ENCODE peak calls at places on chromosome 16, in five cellular contexts. F is BE2C; G is naive thymus-derived CD4-positive, alpha-beta T cell; Y is OCI-LY7; K is mesendoderm. R is an unnamed sample. For H3K4me1 and H3K36me3, the result is how much of the 10 kb centered on the place peaks cover.

GRCh38 chr16:85982563-85982939 is 83.6 kb downstream of the IRF8 start:
- DNase-seq in F (no peak), G (no peak), Y (no peak), K (no peak), R (no peak)

GRCh38 chr16:11797957-11798299 is 870 bp upstream of the ZC3H7A start:
- DNase-seq in F (peak), G (no peak), Y (peak), K (no peak), R (no peak)

GRCh38 chr16:87365021-87365713 is 18.4 kb downstream of the FBXO31 start:
- DNase-seq in F (no peak), G (no peak), Y (no peak), K (no peak), R (no peak)

GRCh38 chr16:77057161-77057736 is 133.7 kb upstream of the MON1B start:
- DNase-seq in F (no peak), G (no peak), Y (peak), K (peak), R (no peak)

GRCh38 chr16:79055251-79055972 is 545.1 kb downstream of the MAF start:
- DNase-seq in F (no peak), G (no peak), Y (no peak), K (no peak), R (no peak)

GRCh38 chr16:28183441-28183840 is 28.3 kb downstream of the XPO6 start:
- DNase-seq in F (no peak), G (no peak), Y (no peak), K (no peak), R (no peak)

GRCh38 chr16:12548270-12548983 is 255.3 kb downstream of the CPPED1 start:
- DNase-seq in F (no peak), G (no peak), Y (peak), K (no peak), R (no peak)

GRCh38 chr16:53775821-53776431 is 72.0 kb downstream of the FTO start:
- DNase-seq in F (no peak), G (no peak), Y (no peak), K (peak), R (no peak)

GRCh38 chr16:79050063-79050462 is 550.5 kb downstream of the MAF start:
- DNase-seq in F (no peak), G (no peak), Y (no peak), K (no peak), R (no peak)

GRCh38 chr16:69477546-69477945 is 53.1 kb downstream of the CYB5B start:
- DNase-seq in F (no peak), G (no peak), Y (no peak), K (no peak), R (no peak)

GRCh38 chr16:66618588-66618987 is 14.1 kb downstream of the CMTM3 start:
- DNase-seq in F (no peak), G (no peak), Y (no peak), K (no peak), R (no peak)

GRCh38 chr16:86449377-86450095 is 60.8 kb upstream of the FOXF1 start:
- DNase-seq in F (no peak), G (peak), Y (no peak), K (no peak), R (no peak)

GRCh38 chr16:89395150-89396142 is 94.9 kb downstream of the ANKRD11 start:
- DNase-seq in F (peak), G (no peak), Y (no peak), K (no peak), R (no peak)

GRCh38 chr16:8644513-8645140 is 23.1 kb downstream of the METTL22 start:
- DNase-seq in F (no peak), G (peak), Y (no peak), K (no peak), R (peak)

GRCh38 chr16:8929086-8929748 is 34.5 kb downstream of the USP7 start:
- DNase-seq in F (peak), G (no peak), Y (no peak), K (no peak), R (no peak)

GRCh38 chr16:79090966-79091365 is 509.6 kb downstream of the MAF start:
- DNase-seq in F (no peak), G (no peak), Y (no peak), K (no peak), R (no peak)

GRCh38 chr16:67530013-67530939 is 1.6 kb downstream of the RIPOR1 start:
- DNase-seq in F (no peak), G (no peak), Y (peak), K (no peak), R (no peak)

GRCh38 chr16:57628008-57628781 is at the start of gene ADGRG1:
- DNase-seq in F (peak), G (no peak), Y (no peak), K (peak), R (peak)

GRCh38 chr16:54176376-54176901 is 110.1 kb downstream of the IRX3 start:
- DNase-seq in F (no peak), G (no peak), Y (no peak), K (peak), R (no peak)

GRCh38 chr16:88988980-88989791 is 12.2 kb upstream of the CBFA2T3 start:
- DNase-seq in F (no peak), G (no peak), Y (no peak), K (no peak), R (no peak)

GRCh38 chr16:49441366-49441780 is 67.8 kb downstream of the C16orf78 start:
- DNase-seq in F (peak), G (peak), Y (peak), K (peak), R (peak)

GRCh38 chr16:86653289-86654006 is 75.1 kb downstream of the FOXL1 start:
- DNase-seq in F (no peak), G (no peak), Y (no peak), K (no peak), R (no peak)

GRCh38 chr16:17723735-17724134 is 253.0 kb upstream of the XYLT1 start:
- DNase-seq in F (no peak), G (no peak), Y (no peak), K (no peak), R (no peak)

GRCh38 chr16:9318764-9319163 is 227.3 kb downstream of the HAPSTR1 start:
- DNase-seq in F (no peak), G (no peak), Y (peak), K (peak), R (no peak)

GRCh38 chr16:87733190-87733589 is 32.6 kb downstream of the KLHDC4 start:
- DNase-seq in F (no peak), G (no peak), Y (peak), K (no peak), R (no peak)

GRCh38 chr16:588639-588888 is 1.3 kb upstream of the RAB40C start:
- DNase-seq in F (peak), G (peak), Y (peak), K (peak), R (peak)

GRCh38 chr16:7331997-7332396 is 648 bp upstream of the RBFOX1 start:
- DNase-seq in F (no peak), G (no peak), Y (no peak), K (no peak), R (no peak)

GRCh38 chr16:56195151-56195550 is 3.9 kb downstream of the GNAO1 start:
- DNase-seq in F (no peak), G (no peak), Y (no peak), K (no peak), R (no peak)

GRCh38 chr16:23706439-23706838 is 6.6 kb downstream of the ERN2 start:
- DNase-seq in F (no peak), G (no peak), Y (no peak), K (no peak), R (no peak)

GRCh38 chr16:10387378-10387681 is 1.5 kb downstream of the ATF7IP2 start:
- DNase-seq in F (no peak), G (no peak), Y (no peak), K (no peak), R (no peak)
- H3K4me3 ChIP-seq in F (peak), G (peak), Y (peak), K (peak), R (peak)

DNA sequence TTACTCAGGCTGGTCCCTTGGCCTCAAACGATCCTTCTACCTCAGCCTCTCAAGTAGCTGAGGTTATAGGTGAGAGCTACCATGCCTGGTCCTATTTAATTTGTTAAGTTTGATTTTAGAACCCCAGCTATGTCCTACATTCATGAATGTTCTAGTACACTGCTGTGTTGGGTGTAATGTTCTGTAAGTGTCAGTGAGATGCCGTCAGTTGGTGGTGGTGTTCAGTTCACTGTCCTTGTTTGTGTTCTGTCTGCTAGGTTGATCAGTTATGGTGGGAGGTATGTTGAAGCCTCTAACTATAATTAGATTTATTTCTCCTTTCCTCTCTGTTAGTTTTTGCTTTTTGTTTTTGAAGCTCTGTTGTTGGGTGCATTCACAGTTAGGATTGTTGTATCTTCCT is 8.3 kb downstream of the IST1 start:
- DNase-seq in F (no peak), G (no peak), Y (no peak), K (no peak), R (no peak)
- H3K4me1 ChIP-seq in F (under half), G (under half), Y (under half), K (under half), R (half or more)

GRCh38 chr16:70781800-70782199 is 19.2 kb downstream of the VAC14 start:
- DNase-seq in F (no peak), G (no peak), Y (no peak), K (no peak), R (no peak)

GRCh38 chr16:70782237-70782636 is 18.7 kb downstream of the VAC14 start:
- DNase-seq in F (no peak), G (no peak), Y (no peak), K (no peak), R (no peak)

GRCh38 chr16:70786020-70786419 is 14.9 kb downstream of the VAC14 start:
- DNase-seq in F (no peak), G (no peak), Y (no peak), K (no peak), R (no peak)

GRCh38 chr16:70788668-70789161 is 12.2 kb downstream of the VAC14 start:
- DNase-seq in F (no peak), G (no peak), Y (no peak), K (no peak), R (no peak)

DNA sequence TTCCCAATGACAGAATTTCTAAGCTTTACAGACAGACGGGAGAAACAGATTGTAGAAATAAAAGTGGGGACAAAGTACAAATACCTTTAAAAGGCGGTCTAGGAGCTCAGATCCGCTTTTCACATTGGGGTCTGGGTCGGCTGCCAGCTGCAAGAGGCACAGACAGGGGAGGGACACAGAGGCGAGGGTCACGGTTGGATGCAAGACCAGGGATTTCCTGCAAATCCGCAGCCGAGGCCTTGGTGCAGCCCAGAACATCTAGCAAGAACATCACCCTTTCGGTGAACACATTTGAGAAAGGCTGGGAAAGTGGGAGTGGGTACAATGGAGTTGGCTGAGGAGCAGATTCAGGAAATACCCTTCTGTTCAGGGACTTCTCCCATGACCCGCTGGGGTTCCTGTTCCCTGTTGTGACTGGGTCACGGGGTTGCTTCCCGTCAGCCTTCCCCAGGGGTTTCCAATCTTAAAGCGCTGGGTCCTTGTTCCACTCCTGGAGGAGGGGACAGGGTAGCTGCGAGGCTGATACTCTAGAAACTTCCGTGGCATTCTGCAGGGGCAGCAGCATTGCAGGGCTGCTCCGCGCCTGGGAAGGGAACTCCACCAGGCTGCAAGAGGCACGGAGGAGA is 16.2 kb downstream of the VAC14 start:
- DNase-seq in F (no peak), G (no peak), Y (no peak), K (no peak), R (no peak)
- H3K36me3 ChIP-seq in F (under half), G (half or more), Y (half or more), K (under half), R (half or more)

DNA sequence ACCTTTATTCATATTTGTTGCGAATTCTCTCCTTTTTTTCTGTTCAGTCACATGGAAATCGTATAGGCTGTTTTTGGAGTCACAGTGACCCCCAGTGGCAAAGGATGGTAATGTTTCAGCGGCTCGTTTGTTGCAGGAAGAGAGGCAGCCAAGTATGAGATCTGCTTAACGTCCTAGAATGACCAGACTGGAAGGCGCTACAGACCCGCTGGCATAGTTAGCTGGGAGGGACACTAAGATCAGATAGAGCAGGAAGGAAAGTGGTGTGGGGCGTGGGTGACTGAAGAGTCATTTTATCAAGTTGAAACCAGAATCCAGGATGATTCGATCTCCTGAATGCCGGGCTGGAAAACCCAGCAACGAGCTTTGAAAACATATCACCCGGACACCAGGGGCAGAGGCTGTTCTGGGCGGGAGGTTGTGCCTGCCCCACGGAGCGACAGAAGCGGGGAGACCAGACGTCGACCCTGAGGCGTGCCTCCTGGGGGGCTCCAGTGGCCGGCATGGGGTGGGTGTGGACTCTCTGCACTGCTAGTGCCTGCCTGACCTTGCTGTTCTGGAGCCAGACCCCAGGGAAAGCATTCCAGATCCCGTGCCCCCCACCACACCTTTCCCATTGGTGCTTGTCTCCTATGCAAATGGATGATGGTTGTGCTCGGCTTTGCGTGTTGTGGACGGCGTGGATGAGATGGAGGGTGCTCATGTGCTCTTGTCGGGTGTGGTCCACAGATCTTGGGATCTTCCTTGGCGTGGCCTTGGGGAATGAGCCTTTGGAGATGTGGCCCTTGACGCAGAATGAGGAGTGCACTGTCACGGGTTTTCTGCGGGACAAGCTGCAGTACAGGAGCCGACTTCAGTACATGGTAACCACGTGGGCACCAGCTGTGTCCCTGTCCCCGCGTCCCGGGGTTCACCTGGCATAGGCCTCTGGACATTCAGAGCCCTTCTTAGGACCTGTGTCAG is 7.7 kb downstream of the IL34 start:
- DNase-seq in F (peak), G (peak), Y (peak), K (peak), R (peak)
- H3K4me3 ChIP-seq in F (peak), G (no peak), Y (no peak), K (no peak), R (no peak)

GRCh38 chr16:14502256-14502875 is 127.7 kb downstream of the PARN start:
- DNase-seq in F (no peak), G (no peak), Y (no peak), K (no peak), R (no peak)
- H3K4me1 ChIP-seq in F (under half), G (under half), Y (under half), K (under half), R (under half)

DNA sequence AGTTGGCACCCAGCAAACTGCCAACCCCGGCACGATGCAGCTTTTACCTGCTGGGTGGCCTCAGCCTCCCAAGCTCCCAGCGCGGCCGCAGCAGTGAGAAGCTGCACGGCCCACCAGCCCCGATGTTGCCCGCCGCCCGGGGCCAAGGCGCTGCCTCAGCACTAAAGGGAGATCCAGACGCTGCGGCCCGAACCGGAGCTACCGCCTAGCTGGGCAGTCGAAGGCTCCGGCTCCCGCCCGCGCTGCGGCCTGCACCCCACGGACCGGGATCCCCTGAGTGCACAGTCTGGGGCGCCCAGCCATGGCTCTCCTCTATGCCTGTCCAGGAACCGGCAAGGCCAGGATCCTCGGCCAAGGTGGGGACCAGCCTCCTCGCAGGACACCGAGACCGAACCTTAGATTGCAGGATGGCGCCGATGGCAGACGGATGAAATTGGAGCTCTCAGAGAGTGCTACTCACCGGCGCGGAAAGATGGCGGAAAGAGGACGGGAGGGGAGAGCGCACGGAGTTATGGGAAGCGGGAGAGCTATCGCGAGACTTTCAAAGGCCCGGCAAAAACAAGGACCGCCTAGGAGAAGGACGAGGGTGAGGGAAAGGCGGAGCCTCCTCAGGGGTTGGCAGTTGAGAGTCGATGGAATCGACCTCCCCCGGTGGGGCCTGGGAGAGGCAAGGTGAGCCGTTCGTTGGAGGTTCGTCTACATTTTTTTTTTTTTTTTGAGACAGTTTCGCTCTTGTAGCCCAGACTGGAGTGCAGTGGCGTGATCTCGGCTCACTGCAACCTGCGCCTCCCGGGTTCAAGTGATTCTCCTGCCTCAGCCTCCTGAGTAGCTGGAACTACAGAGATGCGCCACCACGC is at the start of gene RPS15A:
- DNase-seq in F (peak), G (peak), Y (peak), K (peak), R (peak)
- H3K36me3 ChIP-seq in F (half or more), G (half or more), Y (half or more), K (under half), R (under half)

R was measured in CD4-positive, alpha-beta memory T cell.